ENCODE peak calls at places on chromosome 1, in seven cellular contexts. W is stomach; V is uterus; T is adipocyte; S is aorta; K is CD8-positive, alpha-beta T cell; P is upper lobe of right lung. I is an unnamed sample.

GRCh38 chr1:164863056-164863455 is 304.1 kb downstream of the PBX1 start:
- DNase-seq in W (no peak), K (no peak), T (no peak), S (no peak), P (no peak), V (no peak), I (peak; percentile 11)

GRCh38 chr1:113321761-113322387 is 68.4 kb upstream of the MAGI3 start:
- DNase-seq in T (no peak), K (no peak), P (no peak), V (no peak), W (no peak), S (no peak), I (no peak)

GRCh38 chr1:64269558-64269884 is 66.1 kb downstream of the UBE2U start:
- DNase-seq in P (no peak), V (no peak), W (no peak), K (no peak), T (no peak), S (no peak), I (no peak)

GRCh38 chr1:166017395-166017794 is 149.4 kb downstream of the FAM78B start:
- DNase-seq in K (no peak), P (no peak), V (no peak), S (no peak), T (no peak), W (no peak), I (no peak)

GRCh38 chr1:24202556-24202955 is 15.5 kb upstream of the IFNLR1 start:
- DNase-seq in T (no peak), P (no peak), V (no peak), S (no peak), K (no peak), W (no peak), I (no peak)

GRCh38 chr1:3590145-3590768 is 21.1 kb downstream of the MEGF6 start:
- DNase-seq in W (peak; percentile 31), S (no peak), V (no peak), K (no peak), P (peak; percentile 78), T (no peak), I (no peak)

GRCh38 chr1:175150596-175151319 is 41.8 kb downstream of the KIAA0040 start:
- DNase-seq in V (no peak), T (peak; percentile 40), S (no peak), P (no peak), K (no peak), W (no peak), I (no peak)

GRCh38 chr1:221437171-221437570 is 304.7 kb downstream of the DUSP10 start:
- DNase-seq in P (no peak), V (no peak), W (no peak), K (no peak), T (peak; percentile 34), S (no peak), I (no peak)

GRCh38 chr1:41362357-41362721 is 1.1 kb downstream of the FOXO6 start:
- DNase-seq in T (no peak), P (no peak), S (no peak), K (no peak), V (no peak), W (no peak), I (no peak)

GRCh38 chr1:221030121-221030649 is 150.9 kb downstream of the HLX start:
- DNase-seq in T (no peak), K (no peak), P (no peak), V (no peak), S (no peak), W (no peak), I (no peak)

GRCh38 chr1:168763031-168763430 is 34.0 kb upstream of the DPT start:
- DNase-seq in S (no peak), W (no peak), T (no peak), P (no peak), K (no peak), V (no peak), I (no peak)

GRCh38 chr1:95197616-95198252 is 36.3 kb upstream of the RWDD3 start:
- DNase-seq in K (no peak), W (no peak), S (no peak), V (no peak), P (no peak), T (peak; percentile 37), I (no peak)

GRCh38 chr1:230864441-230864840 is 3.9 kb downstream of the C1orf198 start:
- DNase-seq in W (no peak), P (no peak), T (no peak), V (no peak), S (no peak), K (no peak), I (no peak)

GRCh38 chr1:170218261-170218660 is 72.5 kb downstream of the NTMT2 start:
- DNase-seq in P (no peak), S (peak; percentile 44), T (no peak), K (no peak), W (no peak), V (no peak), I (no peak)

GRCh38 chr1:218751208-218751948 is 406.2 kb downstream of the TGFB2 start:
- DNase-seq in W (no peak), K (no peak), S (no peak), T (no peak), P (no peak), V (no peak), I (no peak)

GRCh38 chr1:21525340-21525717 is 16.1 kb downstream of the ALPL start:
- DNase-seq in K (no peak), P (no peak), S (no peak), V (no peak), W (no peak), T (no peak), I (no peak)

GRCh38 chr1:33168556-33169289 is 13.1 kb downstream of the TRIM62 start:
- DNase-seq in P (no peak), W (no peak), V (no peak), T (peak; percentile 65), K (no peak), S (no peak), I (no peak)

GRCh38 chr1:42765832-42766722 is 751 bp downstream of the P3H1 start:
- DNase-seq in K (peak; percentile 36), W (peak; percentile 28), V (peak; percentile 28), S (peak; percentile 62), T (peak; percentile 89), P (peak; percentile 78), I (no peak)

GRCh38 chr1:220726634-220727033 is 21.5 kb upstream of the MTARC2 start:
- DNase-seq in K (no peak), T (no peak), P (no peak), W (no peak), S (no peak), V (no peak), I (no peak)

GRCh38 chr1:67307251-67308060 is at the start of gene IL12RB2:
- DNase-seq in P (peak; percentile 63), T (peak; percentile 36), S (peak; percentile 47), W (peak; percentile 27), K (peak; percentile 18), V (no peak), I (no peak)

GRCh38 chr1:236524892-236525179 is 1.1 kb downstream of the LGALS8 start:
- DNase-seq in S (no peak), K (no peak), W (no peak), P (no peak), V (no peak), T (no peak), I (no peak)
- H3K4me3 ChIP-seq in S (peak overlapping the region; percentile 61), K (peak overlapping the region; percentile 78), W (peak overlapping the region; percentile 99), P (peak overlapping the region; percentile 93), V (peak overlapping the region; percentile 84), T (peak overlapping the region; percentile 89), I (peak overlapping the region; percentile 96)

GRCh38 chr1:160284782-160285344 is at the start of gene PEX19:
- DNase-seq in K (peak; percentile 95), V (peak; percentile 92), P (peak; percentile 96), S (peak; percentile 96), T (peak; percentile 97), W (peak; percentile 94), I (peak; percentile 96)

GRCh38 chr1:160284220-160284781 is 632 bp downstream of the PEX19 start:
- DNase-seq in K (no peak), T (peak; percentile 83), P (no peak), W (peak; percentile 28), V (no peak), S (no peak), I (no peak)

GRCh38 chr1:160282807-160283206 is 2.1 kb downstream of the PEX19 start:
- DNase-seq in P (no peak), V (no peak), W (no peak), K (no peak), S (no peak), T (no peak), I (no peak)

DNA sequence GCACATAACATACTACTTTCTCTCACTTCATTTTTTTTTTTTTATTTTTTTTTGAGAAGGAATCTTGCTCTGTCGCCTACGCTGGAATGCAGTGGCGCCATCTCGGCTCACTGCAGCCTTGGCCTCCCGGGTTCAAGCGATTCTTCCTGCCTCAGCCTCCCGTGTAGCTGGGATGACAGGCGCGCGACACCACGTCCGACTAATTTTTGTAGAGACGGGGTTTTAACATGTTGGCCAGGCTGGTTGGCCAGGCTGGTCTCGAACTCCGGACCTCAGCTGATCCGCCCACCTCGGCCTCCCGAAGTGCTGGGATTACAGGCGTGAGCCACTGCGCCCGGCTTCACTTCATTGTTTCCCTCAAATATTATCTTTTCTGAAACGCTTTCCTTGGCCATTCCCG is 573 bp upstream of the PEX19 start:
- DNase-seq in T (no peak), S (no peak), K (no peak), P (no peak), W (no peak), V (no peak), I (no peak)
- H3K4me3 ChIP-seq in T (peak overlapping the region; percentile 95), S (no peak overlapping the region), K (peak overlapping the region; percentile 89), P (peak overlapping the region; percentile 82), W (peak overlapping the region; percentile 88), V (no peak overlapping the region), I (peak overlapping the region; percentile 93)

DNA sequence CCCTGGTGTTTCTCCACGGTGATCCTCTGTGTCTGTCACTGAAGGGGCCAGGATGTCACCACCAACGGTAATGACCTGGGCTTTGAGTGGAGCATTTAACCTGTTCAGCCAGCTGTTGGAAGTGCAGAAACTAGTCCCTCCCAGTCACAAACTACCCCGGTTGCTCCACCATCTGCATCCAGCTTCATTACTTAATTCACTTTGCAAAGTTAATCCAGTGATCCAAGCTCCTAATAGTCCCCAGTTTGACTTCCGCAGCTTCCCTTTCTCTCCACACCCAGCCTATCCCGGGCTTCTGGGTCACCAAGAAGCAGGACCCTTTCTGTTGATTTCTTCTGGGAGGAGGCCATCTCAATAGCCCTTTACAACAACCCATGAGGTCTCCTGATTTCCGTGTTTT is 63.5 kb downstream of the MDM4 start:
- DNase-seq in T (no peak), V (no peak), S (no peak), P (no peak), K (no peak), W (no peak), I (no peak)
- H3K4me3 ChIP-seq in T (no peak overlapping the region), V (no peak overlapping the region), S (no peak overlapping the region), P (no peak overlapping the region), K (no peak overlapping the region), W (peak overlapping the region; percentile 34), I (no peak overlapping the region)

DNA sequence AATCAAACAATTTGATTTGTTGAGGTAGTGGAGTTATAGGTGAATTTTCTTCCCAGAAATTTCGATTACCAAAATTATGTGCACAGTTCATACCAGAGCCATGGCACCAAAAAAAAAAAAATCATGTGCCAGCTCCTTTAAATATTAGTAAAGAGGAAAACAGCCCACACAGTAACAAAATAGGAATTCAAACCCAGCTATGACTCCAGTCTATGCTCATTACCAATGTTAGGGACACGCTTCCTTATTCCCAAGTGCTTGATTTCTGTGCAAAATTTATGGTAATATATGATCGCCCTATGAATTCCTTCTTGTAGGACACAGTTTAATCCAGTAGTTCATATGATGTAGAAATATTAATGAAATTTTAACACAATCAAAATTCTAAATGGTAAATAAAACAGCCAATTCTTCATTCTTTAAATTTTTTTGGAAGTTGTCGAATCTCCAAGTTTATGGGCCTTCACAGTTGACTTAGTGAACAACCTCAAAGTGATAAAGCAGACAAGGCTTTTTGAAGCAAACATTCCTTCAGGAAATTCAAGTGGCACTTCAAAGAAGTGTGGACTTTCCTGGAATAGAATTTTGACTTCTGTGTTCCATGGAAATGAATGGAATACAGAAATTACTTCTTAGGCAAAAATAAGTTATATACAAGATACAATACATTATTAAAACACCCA is 1.9 kb downstream of the TOR1AIP2 start:
- DNase-seq in W (no peak), P (no peak), K (no peak), S (no peak), T (no peak), V (no peak), I (no peak)
- H3K4me3 ChIP-seq in W (peak overlapping the region; percentile 85), P (peak overlapping the region; percentile 74), K (no peak overlapping the region), S (no peak overlapping the region), T (peak overlapping the region; percentile 95), V (no peak overlapping the region), I (peak overlapping the region; percentile 77)